ENCODE peak calls at places on chromosome 1, in seven cellular contexts. M is uterus, J is fibroblast of the aortic adventitia, A is GM12865, L is epithelial cell of esophagus, T is fibroblast of mammary gland, S is colonic mucosa. I is an unnamed sample.

GRCh38 chr1:50684185-50684584 is 260.9 kb upstream of the DMRTA2 start:
- DNase-seq in M (no peak), J (no peak), A (no peak), L (no peak), T (no peak), S (no peak), I (no peak)

GRCh38 chr1:69081671-69082070 is 486.1 kb upstream of the LRRC7 start:
- DNase-seq in M (no peak), J (peak; percentile 62), A (no peak), L (no peak), T (no peak), S (no peak), I (no peak)

GRCh38 chr1:224116131-224116530 is 2.2 kb downstream of the FBXO28 start:
- DNase-seq in M (no peak), J (peak; percentile 70), A (peak; percentile 69), L (peak; percentile 75), T (peak; percentile 68), S (no peak), I (no peak)

GRCh38 chr1:21021311-21021710 is 155.4 kb downstream of the EIF4G3 start:
- DNase-seq in M (no peak), J (peak; percentile 19), A (no peak), L (no peak), T (no peak), S (no peak), I (no peak)

GRCh38 chr1:24970926-24971530 is 41.0 kb upstream of the RUNX3 start:
- DNase-seq in M (no peak), J (no peak), A (no peak), L (no peak), T (no peak), S (no peak), I (no peak)

GRCh38 chr1:172699111-172699510 is 40.2 kb downstream of the FASLG start:
- DNase-seq in M (no peak), J (peak; percentile 22), A (peak; percentile 71), L (peak; percentile 94), T (peak; percentile 30), S (peak; percentile 23), I (no peak)

GRCh38 chr1:48876221-48876785 is 99.6 kb upstream of the BEND5 start:
- DNase-seq in M (no peak), J (peak; percentile 56), A (no peak), L (peak; percentile 82), T (peak; percentile 66), S (no peak), I (no peak)

GRCh38 chr1:9628541-9629444 is 22.7 kb upstream of the PIK3CD start:
- DNase-seq in M (no peak), J (no peak), A (peak; percentile 89), L (no peak), T (no peak), S (peak; percentile 26), I (no peak)

GRCh38 chr1:229855999-229856650 is 210.9 kb upstream of the GALNT2 start:
- DNase-seq in M (no peak), J (no peak), A (peak; percentile 84), L (no peak), T (no peak), S (no peak), I (peak; percentile 70)

GRCh38 chr1:209617755-209618154 is 34.2 kb downstream of the CAMK1G start:
- DNase-seq in M (no peak), J (no peak), A (no peak), L (no peak), T (no peak), S (no peak), I (peak; percentile 37)

GRCh38 chr1:45854724-45855123 is 51.3 kb downstream of the MAST2 start:
- DNase-seq in M (no peak), J (no peak), A (no peak), L (peak; percentile 24), T (no peak), S (no peak), I (no peak)

GRCh38 chr1:230896719-230897118 is 28.4 kb upstream of the C1orf198 start:
- DNase-seq in M (no peak), J (no peak), A (no peak), L (no peak), T (no peak), S (no peak), I (no peak)

GRCh38 chr1:15255582-15256149 is 8.6 kb downstream of the FHAD1 start:
- DNase-seq in M (no peak), J (no peak), A (no peak), L (no peak), T (no peak), S (no peak), I (no peak)

GRCh38 chr1:241240084-241240483 is 116.9 kb downstream of the RGS7 start:
- DNase-seq in M (no peak), J (no peak), A (no peak), L (no peak), T (peak; percentile 9), S (no peak), I (no peak)

GRCh38 chr1:210691039-210691438 is 362.3 kb downstream of the HHAT start:
- DNase-seq in M (no peak), J (no peak), A (no peak), L (no peak), T (no peak), S (no peak), I (no peak)

GRCh38 chr1:242784074-242784473 is 259.6 kb upstream of the PLD5 start:
- DNase-seq in M (no peak), J (no peak), A (peak; percentile 13), L (no peak), T (no peak), S (no peak), I (no peak)

GRCh38 chr1:58809327-58810040 is 25.6 kb upstream of the JUN start:
- DNase-seq in M (no peak), J (peak; percentile 57), A (no peak), L (peak; percentile 94), T (peak; percentile 72), S (no peak), I (no peak)

GRCh38 chr1:117346206-117346928 is 20.9 kb upstream of the MAN1A2 start:
- DNase-seq in M (no peak), J (no peak), A (no peak), L (peak; percentile 61), T (peak; percentile 81), S (no peak), I (no peak)

GRCh38 chr1:224763126-224763764 is 147.1 kb downstream of the CNIH3 start:
- DNase-seq in M (no peak), J (no peak), A (no peak), L (no peak), T (no peak), S (no peak), I (no peak)

GRCh38 chr1:199129247-199129646 is 490.4 kb downstream of the PTPRC start:
- DNase-seq in M (no peak), J (peak; percentile 16), A (no peak), L (no peak), T (peak; percentile 14), S (no peak), I (no peak)

GRCh38 chr1:164017239-164017638 is 541.7 kb upstream of the PBX1 start:
- DNase-seq in M (no peak), J (no peak), A (no peak), L (peak; percentile 1), T (no peak), S (no peak), I (no peak)

GRCh38 chr1:26373789-26374188 is 1.2 kb upstream of the ZNF683 start:
- DNase-seq in M (no peak), J (peak; percentile 21), A (no peak), L (no peak), T (peak; percentile 20), S (no peak), I (no peak)

GRCh38 chr1:21963477-21964217 is 13.2 kb upstream of the CELA3B start:
- DNase-seq in M (peak; percentile 83), J (peak; percentile 68), A (peak; percentile 80), L (peak; percentile 75), T (peak; percentile 63), S (peak; percentile 92), I (peak; percentile 75)

GRCh38 chr1:211133393-211133840 is 531 bp downstream of the KCNH1 start:
- DNase-seq in M (no peak), J (no peak), A (no peak), L (no peak), T (no peak), S (no peak), I (no peak)

GRCh38 chr1:94863919-94864318 is 43.8 kb downstream of the SLC44A3 start:
- DNase-seq in M (peak; percentile 63), J (peak; percentile 92), A (no peak), L (peak; percentile 86), T (peak; percentile 89), S (peak; percentile 29), I (peak; percentile 85)

GRCh38 chr1:246725191-246725590 is 982 bp downstream of the SCCPDH start:
- DNase-seq in M (no peak), J (no peak), A (no peak), L (no peak), T (no peak), S (no peak), I (no peak)
- H3K4me3 ChIP-seq in M (peak overlapping the region; percentile 63), J (peak overlapping the region; percentile 80), A (peak overlapping the region; percentile 65), L (peak overlapping the region; percentile 60), T (peak overlapping the region; percentile 78), S (peak overlapping the region; percentile 92), I (no peak overlapping the region)

DNA sequence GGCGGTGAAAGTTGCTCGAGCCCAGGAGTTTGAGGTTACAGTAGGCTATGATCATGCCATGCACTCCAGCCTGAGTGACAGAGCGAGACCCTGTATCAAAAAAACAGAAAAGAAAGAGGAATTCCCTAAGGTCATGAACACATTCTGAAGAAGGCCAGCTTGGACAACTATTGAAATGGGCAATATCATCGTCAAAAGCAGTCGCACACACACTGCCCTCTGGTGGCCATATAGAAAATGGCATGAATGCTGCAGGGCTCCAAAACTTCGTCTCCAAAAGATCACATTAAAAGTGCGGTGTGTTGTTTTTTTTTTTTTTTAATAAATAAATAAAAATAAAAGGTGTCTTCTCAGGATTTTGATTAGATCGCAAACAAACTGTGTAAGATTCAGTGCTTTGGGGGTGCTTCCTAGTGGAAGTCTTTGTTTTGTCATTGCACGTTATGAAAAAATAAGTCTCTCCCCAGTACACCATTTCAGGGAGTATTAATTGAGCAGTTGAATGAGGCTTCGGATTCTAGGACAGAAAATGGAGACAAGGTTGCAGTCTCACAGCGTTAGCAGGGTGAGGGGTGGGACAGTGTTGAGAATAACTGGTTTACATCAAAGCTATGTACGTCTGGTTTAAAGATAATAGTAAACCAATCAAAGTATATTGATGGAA is 87.5 kb upstream of the FMN2 start:
- DNase-seq in M (no peak), J (peak; percentile 19), A (peak; percentile 4), L (peak; percentile 3), T (peak; percentile 39), S (no peak), I (no peak)
- TF ChIP-seq CTCF in M (peak; percentile 45), J (peak; percentile 83), A (peak; percentile 71), L (peak; percentile 62), T (peak; percentile 81), S (peak; percentile 83), I (no peak)

DNA sequence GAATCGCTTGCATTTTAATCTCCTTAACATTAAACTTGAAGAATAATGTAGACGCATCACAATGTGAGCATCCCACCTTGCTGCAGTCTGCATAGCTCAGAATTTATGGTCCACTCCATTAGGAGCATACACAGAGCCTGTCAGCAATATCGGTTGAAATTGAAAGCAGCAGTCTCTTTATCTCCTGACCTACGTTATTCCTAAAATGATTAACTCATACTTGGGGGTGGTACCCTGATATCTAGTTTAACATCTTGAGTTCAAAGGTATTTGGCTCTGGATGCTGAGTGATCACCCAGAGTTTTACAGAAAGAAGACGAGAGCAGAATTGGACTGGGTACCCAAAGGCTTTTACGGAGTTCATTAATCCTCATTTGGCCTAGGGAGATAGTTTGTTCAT is 188.1 kb downstream of the DAB1 start:
- DNase-seq in M (no peak), J (no peak), A (no peak), L (no peak), T (no peak), S (no peak), I (no peak)
- H3K4me3 ChIP-seq in M (no peak overlapping the region), J (no peak overlapping the region), A (no peak overlapping the region), L (no peak overlapping the region), T (no peak overlapping the region), S (no peak overlapping the region), I (no peak overlapping the region)

GRCh38 chr1:151839457-151840409 is at the start of gene C2CD4D:
- DNase-seq in M (no peak), J (no peak), A (peak; percentile 61), L (peak; percentile 61), T (no peak), S (peak; percentile 83), I (peak; percentile 53)
- TF ChIP-seq CTCF in M (no peak), J (no peak), A (no peak), L (no peak), T (no peak), S (no peak), I (no peak)